ENCODE peak calls at places on chromosomes 7 and 10, in seven cellular contexts. Z, D, Q, E, F, N and L are unnamed samples.

GRCh38 chr7:43199333-43199732 is 86.9 kb downstream of the HECW1 start:
- DNase-seq in Z (peak), D (no peak), Q (no peak), E (peak), F (no peak), N (no peak), L (no peak)

GRCh38 chr7:143487566-143487965 is 9.9 kb downstream of the TAS2R41 start:
- DNase-seq in Z (peak), D (no peak), Q (peak), E (no peak), F (no peak), N (peak), L (no peak)

GRCh38 chr7:149459540-149460433 is 1.1 kb downstream of the ZNF777 start:
- DNase-seq in Z (peak), D (no peak), Q (no peak), E (no peak), F (no peak), N (no peak), L (no peak)

GRCh38 chr7:83819911-83820310 is 171.0 kb upstream of the SEMA3E start:
- DNase-seq in Z (no peak), D (no peak), Q (no peak), E (no peak), F (no peak), N (no peak), L (no peak)

GRCh38 chr10:94108200-94108599 is 114.5 kb downstream of the PLCE1 start:
- DNase-seq in Z (peak), D (peak), Q (no peak), E (peak), F (no peak), N (no peak), L (no peak)

GRCh38 chr7:143960813-143961610 is 6.4 kb downstream of the OR2F1 start:
- DNase-seq in Z (peak), D (no peak), Q (no peak), E (no peak), F (no peak), N (no peak), L (no peak)

GRCh38 chr7:157347217-157347904 is 10.6 kb downstream of the DNAJB6 start:
- DNase-seq in Z (peak), D (peak), Q (peak), E (peak), F (no peak), N (peak), L (no peak)

GRCh38 chr7:117269895-117270294 is 53.0 kb downstream of the WNT2 start:
- DNase-seq in Z (peak), D (peak), Q (no peak), E (no peak), F (no peak), N (no peak), L (no peak)

GRCh38 chr10:72375173-72375572 is 20.5 kb upstream of the DNAJB12 start:
- DNase-seq in Z (no peak), D (no peak), Q (no peak), E (no peak), F (no peak), N (no peak), L (no peak)

GRCh38 chr7:109772161-109772560 is 1202.5 kb downstream of the DNAJB9 start:
- DNase-seq in Z (no peak), D (no peak), Q (no peak), E (no peak), F (no peak), N (no peak), L (no peak)

GRCh38 chr10:94293344-94293743 is 69.4 kb downstream of the NOC3L start:
- DNase-seq in Z (peak), D (no peak), Q (peak), E (no peak), F (no peak), N (no peak), L (no peak)

GRCh38 chr7:335358-336148 is 45.6 kb downstream of the FOXL3 start:
- DNase-seq in Z (no peak), D (no peak), Q (no peak), E (no peak), F (no peak), N (no peak), L (no peak)

GRCh38 chr7:332020-332517 is 42.1 kb downstream of the FOXL3 start:
- DNase-seq in Z (no peak), D (no peak), Q (no peak), E (no peak), F (no peak), N (no peak), L (no peak)

GRCh38 chr7:332646-333398 is 42.9 kb downstream of the FOXL3 start:
- DNase-seq in Z (peak), D (no peak), Q (peak), E (no peak), F (peak), N (peak), L (no peak)

GRCh38 chr7:334618-335357 is 44.8 kb downstream of the FOXL3 start:
- DNase-seq in Z (no peak), D (no peak), Q (no peak), E (no peak), F (no peak), N (no peak), L (no peak)

DNA sequence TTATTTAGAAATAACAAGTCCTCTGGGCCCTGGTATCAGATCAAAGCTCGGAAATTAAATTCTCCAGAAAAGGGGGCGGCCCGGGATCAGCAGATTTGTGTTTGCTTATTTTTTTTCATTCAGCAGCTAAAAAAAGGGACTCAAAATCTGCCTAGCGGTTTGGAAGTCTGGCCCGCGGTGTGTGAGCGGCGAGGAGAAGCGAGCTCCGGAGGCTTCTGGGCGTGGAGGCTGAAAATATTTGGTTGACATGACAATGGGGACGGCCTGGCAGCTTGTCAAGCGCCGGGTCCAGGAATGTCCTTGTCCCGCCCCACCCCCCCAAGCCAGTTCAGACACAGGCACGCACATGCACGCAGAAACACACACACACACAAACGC is 43.4 kb downstream of the FOXL3 start:
- DNase-seq in Z (peak), D (no peak), Q (peak), E (no peak), F (no peak), N (peak), L (no peak)
- H3K4me3 ChIP-seq in Z (no peak), D (no peak), Q (peak), E (no peak), F (peak), N (no peak), L (no peak)

GRCh38 chr10:101146392-101147251 is 15.5 kb downstream of the TLX1 start:
- DNase-seq in Z (no peak), D (no peak), Q (no peak), E (no peak), F (no peak), N (no peak), L (no peak)
- H3K4me3 ChIP-seq in Z (no peak), D (no peak), Q (no peak), E (no peak), F (no peak), N (no peak), L (no peak)

GRCh38 chr10:122128357-122128756 is 139.4 kb downstream of the TACC2 start:
- DNase-seq in Z (peak), D (no peak), Q (peak), E (no peak), F (no peak), N (no peak), L (no peak)
- H3K4me3 ChIP-seq in Z (no peak), D (no peak), Q (peak), E (peak), F (no peak), N (peak), L (peak)

DNA sequence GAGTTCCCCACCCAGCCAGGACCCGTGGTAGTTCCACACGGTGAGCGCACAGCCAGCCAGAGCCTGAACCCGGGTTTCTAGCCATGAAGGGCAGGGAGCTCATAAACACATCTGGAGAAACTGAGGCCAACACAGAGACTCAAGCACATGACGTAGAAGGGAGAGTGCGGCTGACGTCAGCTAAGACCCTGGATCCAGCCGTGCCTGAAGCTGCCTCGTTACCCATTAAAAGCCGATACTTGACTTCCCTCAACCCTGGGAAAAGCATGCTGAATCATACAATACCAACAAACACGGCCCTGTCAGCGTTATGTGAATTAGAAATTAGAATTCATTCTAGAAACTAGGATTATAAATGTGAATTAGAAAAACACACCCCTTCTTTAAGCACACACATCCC is 65.2 kb upstream of the PDGFA start:
- DNase-seq in Z (no peak), D (no peak), Q (no peak), E (no peak), F (no peak), N (no peak), L (no peak)
- H3K4me3 ChIP-seq in Z (no peak), D (no peak), Q (no peak), E (no peak), F (no peak), N (no peak), L (no peak)

GRCh38 chr7:96708872-96709271 is 774 bp downstream of the SEM1 start:
- DNase-seq in Z (no peak), D (no peak), Q (no peak), E (no peak), F (no peak), N (no peak), L (no peak)

GRCh38 chr7:96713037-96713436 is 3.4 kb upstream of the SEM1 start:
- DNase-seq in Z (no peak), D (no peak), Q (no peak), E (no peak), F (no peak), N (no peak), L (no peak)

GRCh38 chr7:96709381-96710228 is at the start of gene SEM1:
- DNase-seq in Z (peak), D (peak), Q (peak), E (peak), F (peak), N (peak), L (peak)

GRCh38 chr7:96710544-96710943 is 898 bp upstream of the SEM1 start:
- DNase-seq in Z (no peak), D (no peak), Q (no peak), E (no peak), F (no peak), N (no peak), L (no peak)

GRCh38 chr7:96707901-96708774 is 1.5 kb downstream of the SEM1 start:
- DNase-seq in Z (no peak), D (no peak), Q (no peak), E (no peak), F (no peak), N (no peak), L (no peak)
- H3K4me3 ChIP-seq in Z (no peak), D (peak), Q (peak), E (peak), F (peak), N (peak), L (peak)

GRCh38 chr10:113053881-113054280 is 103.8 kb downstream of the TCF7L2 start:
- DNase-seq in Z (peak), D (no peak), Q (no peak), E (no peak), F (no peak), N (no peak), L (no peak)
- H3K4me3 ChIP-seq in Z (no peak), D (no peak), Q (no peak), E (no peak), F (no peak), N (no peak), L (no peak)

DNA sequence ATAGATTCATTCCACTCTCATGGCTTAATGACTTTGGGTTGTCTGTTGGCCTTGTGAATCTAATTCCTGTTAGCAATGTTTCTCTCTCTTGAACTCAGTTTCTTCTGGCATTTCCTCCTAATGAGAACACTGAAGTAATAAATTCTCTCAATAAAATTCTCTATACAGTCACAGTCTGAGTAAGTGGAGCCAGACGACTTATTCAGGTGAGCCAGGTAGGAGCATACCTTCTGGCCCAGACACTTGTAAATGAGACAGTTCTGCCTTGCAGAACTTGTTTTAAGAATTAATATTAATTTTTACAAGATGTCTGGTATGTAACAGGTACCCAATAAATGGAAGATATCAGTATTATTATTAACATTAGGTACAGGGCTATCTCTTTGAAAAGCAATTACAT is 28.6 kb upstream of the AGR2 start:
- DNase-seq in Z (no peak), D (no peak), Q (no peak), E (no peak), F (no peak), N (no peak), L (no peak)
- H3K4me3 ChIP-seq in Z (no peak), D (no peak), Q (no peak), E (no peak), F (no peak), N (no peak), L (no peak)

GRCh38 chr7:145434811-145435210 is 599.0 kb upstream of the TPK1 start:
- DNase-seq in Z (no peak), D (no peak), Q (no peak), E (no peak), F (no peak), N (no peak), L (no peak)

GRCh38 chr7:145431834-145432233 is 596.0 kb upstream of the TPK1 start:
- DNase-seq in Z (no peak), D (no peak), Q (no peak), E (no peak), F (no peak), N (no peak), L (no peak)
- H3K4me3 ChIP-seq in Z (no peak), D (no peak), Q (no peak), E (no peak), F (no peak), N (no peak), L (no peak)